ENCODE peak calls at places on chromosomes 1 and 21, in eight cellular contexts. M is HL-60; Z is bronchial epithelial cell; H is heart right ventricle; S is activated CD8-positive, alpha-beta T cell treated with anti-CD3 and anti-CD28 coated beads for 36 hours; N is tibial artery; E is cardiac fibroblast; K is AG04449. P is an unnamed sample.

GRCh38 chr1:82646336-82646735 is 845.6 kb downstream of the ADGRL2 start:
- DNase-seq in M (no peak), Z (no peak), H (no peak), S (no peak), N (no peak), E (no peak), K (no peak), P (no peak)

GRCh38 chr1:156493154-156493631 is 7.4 kb downstream of the MEF2D start:
- DNase-seq in M (no peak), Z (no peak), H (peak), S (no peak), N (no peak), E (no peak), K (no peak), P (no peak)

GRCh38 chr1:244394346-244394745 is 57.4 kb downstream of the ADSS2 start:
- DNase-seq in M (no peak), Z (no peak), H (no peak), S (no peak), N (no peak), E (no peak), K (no peak), P (no peak)

GRCh38 chr1:231387770-231388669 is 34.1 kb downstream of the EGLN1 start:
- DNase-seq in M (no peak), Z (no peak), H (no peak), S (no peak), N (no peak), E (no peak), K (no peak), P (no peak)

GRCh38 chr1:183652547-183653467 is at the start of gene APOBEC4:
- DNase-seq in M (peak), Z (peak), H (no peak), S (peak), N (no peak), E (peak), K (no peak), P (no peak)

GRCh38 chr1:7584157-7584556 is 186.9 kb upstream of the VAMP3 start:
- DNase-seq in M (no peak), Z (no peak), H (no peak), S (no peak), N (peak), E (no peak), K (no peak), P (no peak)

GRCh38 chr1:29975036-29975694 is 738.8 kb downstream of the PTPRU start:
- DNase-seq in M (no peak), Z (peak), H (no peak), S (no peak), N (no peak), E (peak), K (no peak), P (no peak)

GRCh38 chr1:88935522-88936222 is 44.3 kb upstream of the GTF2B start:
- DNase-seq in M (peak), Z (peak), H (no peak), S (peak), N (no peak), E (peak), K (no peak), P (peak)

GRCh38 chr1:156491151-156491949 is 9.2 kb downstream of the MEF2D start:
- DNase-seq in M (peak), Z (no peak), H (no peak), S (no peak), N (no peak), E (no peak), K (no peak), P (no peak)

GRCh38 chr21:38072489-38072888 is 156.2 kb upstream of the KCNJ6 start:
- DNase-seq in M (no peak), Z (no peak), H (no peak), S (no peak), N (no peak), E (no peak), K (no peak), P (no peak)

GRCh38 chr1:91582431-91582921 is 81.8 kb downstream of the CDC7 start:
- DNase-seq in M (peak), Z (peak), H (no peak), S (no peak), N (no peak), E (peak), K (peak), P (no peak)

GRCh38 chr1:51541313-51542050 is 22.4 kb upstream of the EPS15 start:
- DNase-seq in M (no peak), Z (peak), H (no peak), S (peak), N (no peak), E (peak), K (no peak), P (no peak)

GRCh38 chr1:44835738-44836675 is 7.0 kb downstream of the PTCH2 start:
- DNase-seq in M (peak), Z (peak), H (peak), S (peak), N (peak), E (peak), K (no peak), P (peak)

GRCh38 chr1:40306296-40306695 is 10.8 kb downstream of the COL9A2 start:
- DNase-seq in M (no peak), Z (no peak), H (no peak), S (no peak), N (no peak), E (no peak), K (no peak), P (no peak)

GRCh38 chr1:41917835-41918449 is 780 bp downstream of the HIVEP3 start:
- DNase-seq in M (no peak), Z (no peak), H (peak), S (peak), N (no peak), E (peak), K (no peak), P (peak)

GRCh38 chr1:44035726-44036408 is 4.6 kb upstream of the SLC6A9 start:
- DNase-seq in M (no peak), Z (no peak), H (peak), S (peak), N (peak), E (peak), K (no peak), P (peak)

GRCh38 chr1:226349081-226349480 is 40.1 kb upstream of the LIN9 start:
- DNase-seq in M (no peak), Z (no peak), H (no peak), S (no peak), N (no peak), E (no peak), K (no peak), P (no peak)

GRCh38 chr1:116256875-116257823 is 115.9 kb upstream of the ATP1A1 start:
- DNase-seq in M (no peak), Z (no peak), H (no peak), S (peak), N (no peak), E (no peak), K (no peak), P (no peak)

GRCh38 chr1:222073307-222073995 is 331.6 kb upstream of the DUSP10 start:
- DNase-seq in M (no peak), Z (peak), H (no peak), S (no peak), N (no peak), E (peak), K (peak), P (no peak)

GRCh38 chr1:69595486-69595885 is 27.8 kb downstream of the LRRC7 start:
- DNase-seq in M (no peak), Z (no peak), H (no peak), S (no peak), N (no peak), E (no peak), K (no peak), P (no peak)

GRCh38 chr1:220786057-220786336 is 716 bp upstream of the MTARC1 start:
- DNase-seq in M (no peak), Z (no peak), H (no peak), S (no peak), N (no peak), E (no peak), K (no peak), P (no peak)

GRCh38 chr1:38403667-38404066 is 357.1 kb upstream of the POU3F1 start:
- DNase-seq in M (no peak), Z (no peak), H (no peak), S (peak), N (no peak), E (no peak), K (no peak), P (no peak)

GRCh38 chr1:173914366-173914871 is 2.7 kb downstream of the SERPINC1 start:
- DNase-seq in M (peak), Z (peak), H (no peak), S (peak), N (no peak), E (peak), K (no peak), P (peak)

GRCh38 chr1:114232691-114233090 is 79.0 kb upstream of the SYT6 start:
- DNase-seq in M (no peak), Z (no peak), H (no peak), S (no peak), N (no peak), E (no peak), K (no peak), P (no peak)

GRCh38 chr21:33071878-33072306 is 2.0 kb downstream of the OLIG1 start:
- DNase-seq in M (peak), Z (no peak), H (no peak), S (peak), N (no peak), E (no peak), K (no peak), P (no peak)

GRCh38 chr1:233879841-233880240 is 24.6 kb upstream of the SLC35F3 start:
- DNase-seq in M (no peak), Z (peak), H (no peak), S (no peak), N (no peak), E (no peak), K (no peak), P (no peak)

GRCh38 chr1:74689800-74690696 is 16.5 kb upstream of the ERICH3 start:
- DNase-seq in M (peak), Z (peak), H (no peak), S (peak), N (no peak), E (peak), K (no peak), P (peak)

DNA sequence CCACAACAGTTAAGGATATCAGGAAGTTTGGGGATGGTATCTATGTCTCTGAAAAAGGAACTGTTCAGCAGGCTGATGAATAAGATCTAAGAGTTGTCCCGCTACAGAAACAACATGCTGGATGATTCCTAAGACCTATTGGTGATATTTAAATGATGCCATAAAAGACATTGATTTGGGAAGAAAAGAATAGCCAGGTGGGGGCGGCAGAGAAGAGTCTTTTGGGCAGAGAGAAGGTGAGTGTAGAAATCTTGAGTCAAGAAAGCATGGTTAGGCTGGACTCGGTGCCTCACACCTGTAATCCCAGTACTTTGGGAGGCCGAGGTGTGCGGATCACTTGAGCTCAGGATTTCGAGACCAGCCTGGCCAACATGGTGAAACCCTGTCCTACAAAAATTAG is 11.8 kb upstream of the TMEM201 start:
- DNase-seq in M (no peak), Z (no peak), H (no peak), S (no peak), N (no peak), E (no peak), K (no peak), P (no peak)
- TF ChIP-seq CTCF in M (no peak), Z (no peak), H (no peak), S (no peak), N (no peak), E (no peak), K (no peak), P (no peak)

GRCh38 chr1:20242890-20243479 is 47.7 kb upstream of the VWA5B1 start:
- DNase-seq in M (no peak), Z (no peak), H (no peak), S (no peak), N (no peak), E (no peak), K (no peak), P (no peak)
- TF ChIP-seq CTCF in M (no peak), Z (no peak), H (no peak), S (no peak), N (no peak), E (no peak), K (no peak), P (no peak)

DNA sequence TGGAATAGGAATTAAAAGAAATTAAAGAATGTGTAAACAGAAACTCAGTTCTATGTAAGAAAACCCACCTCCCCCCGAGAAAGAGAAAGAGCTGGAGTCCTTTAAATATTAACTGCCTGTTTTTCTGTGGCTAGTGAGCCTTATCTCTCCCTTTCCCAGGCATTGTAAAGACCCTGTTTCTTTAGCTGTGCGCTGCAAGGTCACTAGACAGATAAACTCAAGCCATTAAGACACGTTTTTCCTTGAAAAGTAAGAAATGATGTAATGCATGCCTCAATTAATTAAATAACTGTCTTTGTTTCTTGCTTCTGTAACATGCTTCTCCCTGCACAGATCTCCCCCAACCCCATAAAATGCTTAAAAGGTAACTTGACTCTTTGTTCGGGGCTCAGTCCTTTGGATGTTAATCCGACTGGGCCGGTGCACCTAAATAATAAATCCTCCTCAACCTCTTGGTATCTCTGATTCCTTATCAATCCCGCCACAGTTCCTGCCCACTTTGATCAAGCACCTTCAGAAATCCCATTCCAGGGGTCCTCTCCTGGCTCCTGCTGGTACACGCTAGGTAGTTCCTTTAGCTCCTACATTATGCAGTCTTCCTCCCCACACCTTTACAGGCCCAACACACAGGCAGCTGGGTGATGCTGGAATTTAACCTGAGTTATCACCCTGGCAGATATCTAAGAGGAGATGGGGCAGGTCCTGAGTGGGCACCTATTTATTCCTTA is 2.9 kb upstream of the OMA1 start:
- DNase-seq in M (no peak), Z (no peak), H (no peak), S (no peak), N (no peak), E (no peak), K (no peak), P (no peak)
- TF ChIP-seq CTCF in M (no peak), Z (no peak), H (no peak), S (no peak), N (no peak), E (no peak), K (no peak), P (no peak)

GRCh38 chr1:203124011-203124410 is 3.5 kb upstream of the ADORA1 start:
- DNase-seq in M (no peak), Z (no peak), H (no peak), S (no peak), N (no peak), E (no peak), K (no peak), P (no peak)

GRCh38 chr1:203124546-203125317 is 2.8 kb upstream of the ADORA1 start:
- DNase-seq in M (no peak), Z (peak), H (no peak), S (no peak), N (no peak), E (peak), K (no peak), P (no peak)

GRCh38 chr1:203126866-203127671 is 457 bp upstream of the ADORA1 start:
- DNase-seq in M (no peak), Z (no peak), H (no peak), S (no peak), N (peak), E (peak), K (no peak), P (no peak)

GRCh38 chr1:203127672-203128611 is at the start of gene ADORA1:
- DNase-seq in M (no peak), Z (peak), H (peak), S (peak), N (peak), E (peak), K (no peak), P (no peak)

DNA sequence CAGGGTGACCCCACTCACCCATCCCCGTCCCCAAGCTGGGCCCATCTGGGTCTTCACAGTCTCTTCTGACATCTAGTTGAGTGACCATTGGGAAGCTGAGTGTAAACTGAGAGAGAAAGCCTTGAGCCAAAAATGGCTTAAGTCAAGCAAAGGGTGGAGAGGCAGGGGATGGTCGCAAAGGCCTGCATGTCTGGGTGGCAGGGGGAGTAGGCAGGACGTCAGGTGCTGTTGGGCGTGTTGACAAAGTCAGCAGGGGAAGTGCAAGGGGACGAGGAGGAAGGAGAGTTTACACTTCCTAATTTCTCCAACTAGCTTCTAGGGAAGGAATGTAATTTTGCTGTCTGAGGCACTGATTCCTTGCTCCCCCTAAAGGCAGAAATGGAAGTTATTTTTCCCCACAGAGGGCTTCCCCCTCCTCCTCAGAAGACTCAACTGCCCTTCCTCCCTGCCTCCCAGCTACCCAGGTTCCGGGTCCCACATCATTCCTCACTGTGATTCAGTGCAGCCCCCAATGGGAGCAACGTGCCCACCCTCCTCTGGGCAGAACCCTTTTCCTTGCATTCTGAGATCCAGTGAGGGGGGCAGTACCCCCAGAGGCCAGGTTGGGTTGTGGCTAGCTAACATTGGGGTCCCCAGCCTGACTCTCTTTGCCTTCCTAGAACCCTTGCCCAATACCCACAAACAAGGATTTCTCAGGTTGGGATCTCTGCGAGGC is 1.2 kb upstream of the ADORA1 start:
- DNase-seq in M (peak), Z (peak), H (no peak), S (no peak), N (peak), E (peak), K (no peak), P (no peak)
- TF ChIP-seq CTCF in M (peak), Z (peak), H (peak), S (no peak), N (peak), E (peak), K (peak), P (no peak)

GRCh38 chr1:154747380-154747779 is 122.7 kb downstream of the KCNN3 start:
- DNase-seq in M (no peak), Z (no peak), H (no peak), S (no peak), N (no peak), E (no peak), K (no peak), P (no peak)

GRCh38 chr1:154750681-154751665 is 119.1 kb downstream of the KCNN3 start:
- DNase-seq in M (no peak), Z (no peak), H (no peak), S (no peak), N (no peak), E (no peak), K (no peak), P (no peak)

GRCh38 chr1:154747841-154748766 is 122.0 kb downstream of the KCNN3 start:
- DNase-seq in M (peak), Z (no peak), H (peak), S (peak), N (no peak), E (no peak), K (no peak), P (peak)

GRCh38 chr1:154746620-154747299 is 123.3 kb downstream of the KCNN3 start:
- DNase-seq in M (no peak), Z (no peak), H (no peak), S (no peak), N (no peak), E (no peak), K (no peak), P (no peak)

DNA sequence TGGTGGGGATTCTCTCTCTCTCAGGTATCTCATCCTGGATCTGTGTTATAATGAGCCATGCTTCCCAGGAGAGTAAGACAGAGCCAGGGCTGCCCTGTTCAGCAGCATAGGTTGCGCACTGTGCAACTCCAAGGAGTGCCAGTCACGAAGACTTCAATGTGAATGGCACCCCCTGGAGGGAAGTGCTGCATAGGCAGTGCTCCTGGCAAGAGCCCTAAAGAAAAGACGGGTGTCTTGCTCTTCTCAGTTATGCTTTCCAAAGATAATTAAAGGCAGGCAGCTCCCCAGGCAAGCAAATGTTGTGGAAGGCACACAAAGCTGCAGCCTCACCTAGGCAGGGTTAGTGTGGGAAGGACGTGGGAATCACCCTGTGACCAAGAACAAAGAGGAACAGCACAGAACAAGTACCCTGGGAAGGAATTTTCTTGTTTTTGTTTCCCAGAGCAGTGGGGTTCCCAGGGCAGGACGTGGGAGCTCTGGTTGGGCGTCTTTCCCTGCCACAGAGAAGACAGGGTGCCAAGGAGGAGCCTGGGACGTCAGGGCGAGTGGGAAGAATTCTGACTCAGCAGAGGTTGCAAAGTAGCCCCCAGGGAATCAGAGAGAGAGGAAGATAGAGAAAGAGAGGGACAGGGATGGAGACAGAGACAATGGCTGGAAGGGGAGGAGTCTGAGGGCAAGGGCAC is 120.9 kb downstream of the KCNN3 start:
- DNase-seq in M (peak), Z (peak), H (no peak), S (peak), N (no peak), E (peak), K (no peak), P (no peak)
- TF ChIP-seq CTCF in M (peak), Z (peak), H (no peak), S (peak), N (no peak), E (peak), K (peak), P (peak)

DNA sequence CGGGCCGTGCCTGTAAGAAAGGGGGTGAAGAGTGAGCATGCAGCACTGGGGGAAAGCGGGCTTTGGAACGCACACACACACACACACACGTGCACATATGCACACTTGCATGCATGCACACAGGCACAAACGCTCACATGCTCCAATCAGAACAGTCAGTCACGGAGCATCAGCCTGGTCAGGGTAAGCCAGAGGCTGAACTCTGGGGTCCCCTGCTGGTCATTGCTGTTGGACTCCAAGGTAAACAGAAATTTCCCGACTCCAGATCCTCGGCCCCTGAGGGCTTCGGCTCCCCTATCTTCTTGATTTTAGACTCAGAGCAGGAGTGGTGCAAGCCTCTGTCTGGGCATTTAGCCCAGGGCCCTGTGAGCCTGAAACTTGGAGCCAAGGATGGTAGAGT is 54.2 kb downstream of the SYT2 start:
- DNase-seq in M (no peak), Z (no peak), H (no peak), S (no peak), N (no peak), E (peak), K (no peak), P (no peak)
- TF ChIP-seq CTCF in M (no peak), Z (no peak), H (peak), S (no peak), N (no peak), E (peak), K (no peak), P (peak)

P was measured in GM10248.